ENCODE peak calls at places on chromosome 19, in four cellular contexts. L, S, B and I are unnamed samples.

GRCh38 chr19:10271543-10272086 is 695 bp downstream of the ICAM1 start:
- DNase-seq in S (peak), B (no peak), L (no peak), I (peak)

GRCh38 chr19:14505488-14506239 is 9.7 kb upstream of the GIPC1 start:
- DNase-seq in B (peak), L (peak), S (peak), I (peak)

GRCh38 chr19:14022469-14022868 is 5.5 kb upstream of the RLN3 start:
- DNase-seq in L (no peak), S (no peak), B (no peak), I (no peak)

GRCh38 chr19:9362905-9363304 is at the start of gene ZNF177:
- DNase-seq in B (no peak), S (no peak), L (no peak), I (peak)

GRCh38 chr19:38846097-38846496 is 3.7 kb downstream of the HNRNPL start:
- DNase-seq in S (no peak), L (no peak), B (peak), I (peak)

GRCh38 chr19:49475191-49475932 is 1.3 kb downstream of the FLT3LG start:
- DNase-seq in S (no peak), B (no peak), L (no peak), I (no peak)

GRCh38 chr19:4206818-4207484 is 22.4 kb upstream of the EBI3 start:
- DNase-seq in B (no peak), L (no peak), S (no peak), I (no peak)

GRCh38 chr19:48490980-48491792 is 20.4 kb downstream of the LMTK3 start:
- DNase-seq in B (no peak), L (peak), S (peak), I (peak)

GRCh38 chr19:1213391-1214286 is 8.1 kb downstream of the STK11 start:
- DNase-seq in S (peak), L (no peak), B (peak), I (peak)

GRCh38 chr19:18456974-18457373 is 19.0 kb upstream of the ISYNA1 start:
- DNase-seq in L (no peak), B (peak), S (no peak), I (peak)
- H3K27ac ChIP-seq in L (no peak), B (no peak), S (no peak), I (no peak)

DNA sequence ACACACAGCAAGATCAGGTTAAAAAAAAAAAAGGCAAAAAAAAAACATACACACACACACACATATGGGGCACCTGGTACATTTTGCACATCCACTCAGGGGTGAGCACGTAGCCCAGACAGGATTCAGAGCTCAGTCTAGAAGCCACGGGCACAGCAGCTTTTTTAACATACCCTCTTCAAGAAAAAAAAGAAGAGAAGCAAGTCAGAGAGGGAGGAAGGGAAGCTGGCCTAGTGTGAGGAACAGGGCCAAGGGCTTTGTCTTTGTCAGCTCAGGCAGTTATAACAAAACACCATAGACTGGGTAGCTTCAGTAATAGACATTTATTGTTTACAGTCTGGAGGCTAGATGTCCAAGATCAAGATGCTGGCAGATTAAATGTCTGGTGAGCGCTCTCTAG is 2.3 kb upstream of the TPM4 start:
- DNase-seq in L (peak), S (no peak), B (peak), I (peak)
- H3K27ac ChIP-seq in L (no peak), S (peak), B (no peak), I (no peak)

GRCh38 chr19:7644550-7644877 is 7.6 kb downstream of the STXBP2 start:
- DNase-seq in S (no peak), B (no peak), L (no peak), I (no peak)
- H3K27ac ChIP-seq in S (no peak), B (no peak), L (no peak), I (no peak)

DNA sequence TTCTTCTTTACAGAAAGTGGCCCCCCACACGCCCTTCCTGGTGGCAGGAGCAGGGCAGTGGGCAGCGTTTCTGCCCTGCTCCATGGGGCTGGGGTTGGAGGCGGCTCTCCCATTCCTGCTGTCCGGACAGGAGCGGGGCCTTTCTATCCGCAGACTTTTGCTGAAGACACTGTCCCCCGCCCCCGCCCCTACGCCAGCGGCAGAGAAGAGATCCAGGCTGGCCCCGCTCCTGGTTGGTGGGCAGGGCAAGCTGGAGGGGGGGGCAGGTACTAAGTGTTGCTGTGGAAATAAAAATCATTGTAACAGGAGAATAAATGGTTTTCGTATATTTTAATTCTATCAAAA is 81.7 kb downstream of the ZNF429 start:
- DNase-seq in B (no peak), S (no peak), L (no peak), I (no peak)
- H3K27ac ChIP-seq in B (no peak), S (no peak), L (no peak), I (peak)